ENCODE peak calls at places on chromosomes 1 and 21, in eight cellular contexts. One of them, this sample, is unnamed.

GRCh38 chr1:212229654-212230053 is 55.6 kb upstream of the PPP2R5A start:
- DNase-seq in stimulated activated CD4-positive, alpha-beta T cell treated with anti-CD3 and anti-CD28 coated beads, Interleukin-12 subunit alpha, Interleukin-12 subunit beta, amount 100 ng/mL, for 4 hours: no peak
- DNase-seq in tibial artery: no peak
- DNase-seq in adipocyte: peak
- DNase-seq in H54: no peak
- DNase-seq in HTR-8/SVneo: no peak
- DNase-seq in cardiac fibroblast: peak
- DNase-seq in HuH-7.5: no peak
- DNase-seq in this sample: no peak

GRCh38 chr1:168786476-168787330 is 57.7 kb upstream of the DPT start:
- DNase-seq in stimulated activated CD4-positive, alpha-beta T cell treated with anti-CD3 and anti-CD28 coated beads, Interleukin-12 subunit alpha, Interleukin-12 subunit beta, amount 100 ng/mL, for 4 hours: no peak
- DNase-seq in tibial artery: no peak
- DNase-seq in H54: no peak
- DNase-seq in cardiac fibroblast: no peak
- DNase-seq in adipocyte: no peak
- DNase-seq in HTR-8/SVneo: no peak
- DNase-seq in HuH-7.5: no peak
- DNase-seq in this sample: no peak

GRCh38 chr1:85201340-85202091 is 700 bp upstream of the SYDE2 start:
- DNase-seq in HTR-8/SVneo: peak
- DNase-seq in adipocyte: peak
- DNase-seq in stimulated activated CD4-positive, alpha-beta T cell treated with anti-CD3 and anti-CD28 coated beads, Interleukin-12 subunit alpha, Interleukin-12 subunit beta, amount 100 ng/mL, for 4 hours: peak
- DNase-seq in cardiac fibroblast: peak
- DNase-seq in tibial artery: peak
- DNase-seq in HuH-7.5: peak
- DNase-seq in H54: peak
- DNase-seq in this sample: no peak

GRCh38 chr1:94322696-94323095 is 85.3 kb upstream of the ARHGAP29 start:
- DNase-seq in H54: peak
- DNase-seq in tibial artery: no peak
- DNase-seq in adipocyte: no peak
- DNase-seq in cardiac fibroblast: peak
- DNase-seq in HuH-7.5: no peak
- DNase-seq in HTR-8/SVneo: peak
- DNase-seq in stimulated activated CD4-positive, alpha-beta T cell treated with anti-CD3 and anti-CD28 coated beads, Interleukin-12 subunit alpha, Interleukin-12 subunit beta, amount 100 ng/mL, for 4 hours: no peak
- DNase-seq in this sample: no peak

GRCh38 chr1:232558974-232559373 is 71.0 kb downstream of the SIPA1L2 start:
- DNase-seq in stimulated activated CD4-positive, alpha-beta T cell treated with anti-CD3 and anti-CD28 coated beads, Interleukin-12 subunit alpha, Interleukin-12 subunit beta, amount 100 ng/mL, for 4 hours: no peak
- DNase-seq in HTR-8/SVneo: no peak
- DNase-seq in adipocyte: no peak
- DNase-seq in tibial artery: no peak
- DNase-seq in cardiac fibroblast: no peak
- DNase-seq in H54: no peak
- DNase-seq in HuH-7.5: no peak
- DNase-seq in this sample: no peak

GRCh38 chr1:225474986-225475820 is 47.4 kb upstream of the LBR start:
- DNase-seq in H54: peak
- DNase-seq in adipocyte: peak
- DNase-seq in HuH-7.5: peak
- DNase-seq in HTR-8/SVneo: peak
- DNase-seq in cardiac fibroblast: peak
- DNase-seq in stimulated activated CD4-positive, alpha-beta T cell treated with anti-CD3 and anti-CD28 coated beads, Interleukin-12 subunit alpha, Interleukin-12 subunit beta, amount 100 ng/mL, for 4 hours: peak
- DNase-seq in tibial artery: peak
- DNase-seq in this sample: no peak

GRCh38 chr21:38954450-38955059 is 148.8 kb downstream of the ETS2 start:
- DNase-seq in HuH-7.5: no peak
- DNase-seq in H54: no peak
- DNase-seq in stimulated activated CD4-positive, alpha-beta T cell treated with anti-CD3 and anti-CD28 coated beads, Interleukin-12 subunit alpha, Interleukin-12 subunit beta, amount 100 ng/mL, for 4 hours: no peak
- DNase-seq in HTR-8/SVneo: no peak
- DNase-seq in cardiac fibroblast: no peak
- DNase-seq in adipocyte: no peak
- DNase-seq in tibial artery: no peak
- DNase-seq in this sample: no peak

GRCh38 chr1:114093624-114094302 is 59.9 kb downstream of the SYT6 start:
- DNase-seq in H54: no peak
- DNase-seq in stimulated activated CD4-positive, alpha-beta T cell treated with anti-CD3 and anti-CD28 coated beads, Interleukin-12 subunit alpha, Interleukin-12 subunit beta, amount 100 ng/mL, for 4 hours: no peak
- DNase-seq in tibial artery: no peak
- DNase-seq in cardiac fibroblast: no peak
- DNase-seq in HTR-8/SVneo: no peak
- DNase-seq in HuH-7.5: peak
- DNase-seq in adipocyte: no peak
- DNase-seq in this sample: no peak

GRCh38 chr1:42214447-42214871 is 49.9 kb upstream of the GUCA2A start:
- DNase-seq in HTR-8/SVneo: no peak
- DNase-seq in stimulated activated CD4-positive, alpha-beta T cell treated with anti-CD3 and anti-CD28 coated beads, Interleukin-12 subunit alpha, Interleukin-12 subunit beta, amount 100 ng/mL, for 4 hours: no peak
- DNase-seq in cardiac fibroblast: peak
- DNase-seq in H54: no peak
- DNase-seq in tibial artery: peak
- DNase-seq in adipocyte: peak
- DNase-seq in HuH-7.5: peak
- DNase-seq in this sample: peak

GRCh38 chr21:27424601-27425000 is 457.7 kb upstream of the ADAMTS5 start:
- DNase-seq in cardiac fibroblast: peak
- DNase-seq in HuH-7.5: no peak
- DNase-seq in HTR-8/SVneo: no peak
- DNase-seq in stimulated activated CD4-positive, alpha-beta T cell treated with anti-CD3 and anti-CD28 coated beads, Interleukin-12 subunit alpha, Interleukin-12 subunit beta, amount 100 ng/mL, for 4 hours: no peak
- DNase-seq in adipocyte: no peak
- DNase-seq in tibial artery: no peak
- DNase-seq in H54: no peak
- DNase-seq in this sample: no peak

GRCh38 chr1:171150156-171150555 is 34.9 kb upstream of the FMO2 start:
- DNase-seq in tibial artery: no peak
- DNase-seq in H54: no peak
- DNase-seq in HuH-7.5: no peak
- DNase-seq in cardiac fibroblast: no peak
- DNase-seq in HTR-8/SVneo: no peak
- DNase-seq in stimulated activated CD4-positive, alpha-beta T cell treated with anti-CD3 and anti-CD28 coated beads, Interleukin-12 subunit alpha, Interleukin-12 subunit beta, amount 100 ng/mL, for 4 hours: no peak
- DNase-seq in adipocyte: no peak
- DNase-seq in this sample: no peak

GRCh38 chr1:228399531-228400236 is 7.0 kb downstream of the TRIM11 start:
- DNase-seq in tibial artery: no peak
- DNase-seq in stimulated activated CD4-positive, alpha-beta T cell treated with anti-CD3 and anti-CD28 coated beads, Interleukin-12 subunit alpha, Interleukin-12 subunit beta, amount 100 ng/mL, for 4 hours: no peak
- DNase-seq in HTR-8/SVneo: no peak
- DNase-seq in cardiac fibroblast: no peak
- DNase-seq in H54: no peak
- DNase-seq in adipocyte: no peak
- DNase-seq in HuH-7.5: no peak
- DNase-seq in this sample: no peak

GRCh38 chr1:58783090-58783992 is 506 bp downstream of the JUN start:
- DNase-seq in adipocyte: peak
- DNase-seq in HTR-8/SVneo: no peak
- DNase-seq in stimulated activated CD4-positive, alpha-beta T cell treated with anti-CD3 and anti-CD28 coated beads, Interleukin-12 subunit alpha, Interleukin-12 subunit beta, amount 100 ng/mL, for 4 hours: peak
- DNase-seq in H54: no peak
- DNase-seq in tibial artery: peak
- DNase-seq in cardiac fibroblast: peak
- DNase-seq in HuH-7.5: no peak
- DNase-seq in this sample: no peak

GRCh38 chr1:213180833-213181232 is 129.8 kb downstream of the RPS6KC1 start:
- DNase-seq in tibial artery: no peak
- DNase-seq in HTR-8/SVneo: no peak
- DNase-seq in stimulated activated CD4-positive, alpha-beta T cell treated with anti-CD3 and anti-CD28 coated beads, Interleukin-12 subunit alpha, Interleukin-12 subunit beta, amount 100 ng/mL, for 4 hours: no peak
- DNase-seq in HuH-7.5: no peak
- DNase-seq in cardiac fibroblast: no peak
- DNase-seq in adipocyte: no peak
- DNase-seq in H54: no peak
- DNase-seq in this sample: no peak

GRCh38 chr1:109391161-109391556 is 6.6 kb downstream of the SORT1 start:
- DNase-seq in tibial artery: no peak
- DNase-seq in HTR-8/SVneo: no peak
- DNase-seq in H54: no peak
- DNase-seq in cardiac fibroblast: peak
- DNase-seq in stimulated activated CD4-positive, alpha-beta T cell treated with anti-CD3 and anti-CD28 coated beads, Interleukin-12 subunit alpha, Interleukin-12 subunit beta, amount 100 ng/mL, for 4 hours: no peak
- DNase-seq in adipocyte: peak
- DNase-seq in HuH-7.5: no peak
- DNase-seq in this sample: no peak

GRCh38 chr21:43330306-43330881 is 96.5 kb downstream of the SIK1 start:
- DNase-seq in HTR-8/SVneo: no peak
- DNase-seq in adipocyte: no peak
- DNase-seq in tibial artery: no peak
- DNase-seq in HuH-7.5: no peak
- DNase-seq in H54: no peak
- DNase-seq in cardiac fibroblast: no peak
- DNase-seq in stimulated activated CD4-positive, alpha-beta T cell treated with anti-CD3 and anti-CD28 coated beads, Interleukin-12 subunit alpha, Interleukin-12 subunit beta, amount 100 ng/mL, for 4 hours: no peak
- DNase-seq in this sample: no peak

GRCh38 chr1:209154916-209155315 is 428.6 kb upstream of the CAMK1G start:
- DNase-seq in HuH-7.5: no peak
- DNase-seq in cardiac fibroblast: no peak
- DNase-seq in adipocyte: no peak
- DNase-seq in tibial artery: no peak
- DNase-seq in H54: no peak
- DNase-seq in stimulated activated CD4-positive, alpha-beta T cell treated with anti-CD3 and anti-CD28 coated beads, Interleukin-12 subunit alpha, Interleukin-12 subunit beta, amount 100 ng/mL, for 4 hours: no peak
- DNase-seq in HTR-8/SVneo: no peak
- DNase-seq in this sample: no peak

GRCh38 chr1:30407862-30408580 is 315.4 kb downstream of the MATN1 start:
- DNase-seq in cardiac fibroblast: no peak
- DNase-seq in HTR-8/SVneo: no peak
- DNase-seq in H54: no peak
- DNase-seq in HuH-7.5: no peak
- DNase-seq in tibial artery: no peak
- DNase-seq in stimulated activated CD4-positive, alpha-beta T cell treated with anti-CD3 and anti-CD28 coated beads, Interleukin-12 subunit alpha, Interleukin-12 subunit beta, amount 100 ng/mL, for 4 hours: no peak
- DNase-seq in adipocyte: no peak
- DNase-seq in this sample: no peak

GRCh38 chr1:96187027-96187426 is 534.6 kb upstream of the PTBP2 start:
- DNase-seq in tibial artery: no peak
- DNase-seq in stimulated activated CD4-positive, alpha-beta T cell treated with anti-CD3 and anti-CD28 coated beads, Interleukin-12 subunit alpha, Interleukin-12 subunit beta, amount 100 ng/mL, for 4 hours: no peak
- DNase-seq in HuH-7.5: no peak
- DNase-seq in H54: no peak
- DNase-seq in cardiac fibroblast: no peak
- DNase-seq in adipocyte: no peak
- DNase-seq in HTR-8/SVneo: no peak
- DNase-seq in this sample: no peak

GRCh38 chr1:54403808-54404261 is 2.4 kb downstream of the SSBP3 start:
- DNase-seq in tibial artery: no peak
- DNase-seq in H54: peak
- DNase-seq in cardiac fibroblast: peak
- DNase-seq in HTR-8/SVneo: peak
- DNase-seq in adipocyte: peak
- DNase-seq in HuH-7.5: no peak
- DNase-seq in stimulated activated CD4-positive, alpha-beta T cell treated with anti-CD3 and anti-CD28 coated beads, Interleukin-12 subunit alpha, Interleukin-12 subunit beta, amount 100 ng/mL, for 4 hours: no peak
- DNase-seq in this sample: no peak

GRCh38 chr1:30191154-30191702 is 532.2 kb downstream of the MATN1 start:
- DNase-seq in HTR-8/SVneo: peak
- DNase-seq in tibial artery: no peak
- DNase-seq in cardiac fibroblast: peak
- DNase-seq in stimulated activated CD4-positive, alpha-beta T cell treated with anti-CD3 and anti-CD28 coated beads, Interleukin-12 subunit alpha, Interleukin-12 subunit beta, amount 100 ng/mL, for 4 hours: no peak
- DNase-seq in adipocyte: peak
- DNase-seq in H54: peak
- DNase-seq in HuH-7.5: no peak
- DNase-seq in this sample: no peak

GRCh38 chr1:180157576-180158057 is 2.9 kb downstream of the QSOX1 start:
- DNase-seq in H54: no peak
- DNase-seq in HuH-7.5: peak
- DNase-seq in stimulated activated CD4-positive, alpha-beta T cell treated with anti-CD3 and anti-CD28 coated beads, Interleukin-12 subunit alpha, Interleukin-12 subunit beta, amount 100 ng/mL, for 4 hours: no peak
- DNase-seq in tibial artery: no peak
- DNase-seq in adipocyte: no peak
- DNase-seq in HTR-8/SVneo: no peak
- DNase-seq in cardiac fibroblast: no peak
- DNase-seq in this sample: no peak

GRCh38 chr1:32426489-32427255 is 32.4 kb upstream of the BSDC1 start:
- DNase-seq in adipocyte: no peak
- DNase-seq in H54: no peak
- DNase-seq in cardiac fibroblast: peak
- DNase-seq in HuH-7.5: no peak
- DNase-seq in stimulated activated CD4-positive, alpha-beta T cell treated with anti-CD3 and anti-CD28 coated beads, Interleukin-12 subunit alpha, Interleukin-12 subunit beta, amount 100 ng/mL, for 4 hours: no peak
- DNase-seq in tibial artery: no peak
- DNase-seq in HTR-8/SVneo: no peak
- DNase-seq in this sample: no peak